ENCODE peak calls at places on chromosomes 3 and 15, in four cellular contexts. One of them, this sample, is unnamed.

GRCh38 chr3:173660645-173661299 is 263.2 kb downstream of the NLGN1 start:
- ATAC-seq in K562: no peak
- ATAC-seq in GM12878: no peak
- ATAC-seq in HepG2: no peak
- ATAC-seq in this sample: no peak

GRCh38 chr3:54121404-54122045 is 827 bp upstream of the CACNA2D3 start:
- ATAC-seq in K562: no peak
- ATAC-seq in GM12878: no peak
- ATAC-seq in HepG2: no peak
- ATAC-seq in this sample: peak; percentile 28

GRCh38 chr3:38588995-38589937 is 60.2 kb downstream of the SCN5A start:
- ATAC-seq in K562: no peak
- ATAC-seq in GM12878: no peak
- ATAC-seq in HepG2: no peak
- ATAC-seq in this sample: no peak

GRCh38 chr3:127215714-127216414 is 22.9 kb downstream of the PRR23E start:
- ATAC-seq in K562: no peak
- ATAC-seq in GM12878: peak; percentile 62
- ATAC-seq in HepG2: no peak
- ATAC-seq in this sample: no peak

GRCh38 chr3:137845161-137845560 is 81.0 kb downstream of the SOX14 start:
- ATAC-seq in K562: no peak
- ATAC-seq in GM12878: no peak
- ATAC-seq in HepG2: no peak
- ATAC-seq in this sample: no peak

GRCh38 chr15:34619151-34619550 is 35.7 kb upstream of the GOLGA8B start:
- ATAC-seq in K562: no peak
- ATAC-seq in GM12878: no peak
- ATAC-seq in HepG2: no peak
- ATAC-seq in this sample: no peak

GRCh38 chr3:31895471-31895870 is 85.6 kb downstream of the OSBPL10 start:
- ATAC-seq in K562: no peak
- ATAC-seq in GM12878: no peak
- ATAC-seq in HepG2: no peak
- ATAC-seq in this sample: no peak

GRCh38 chr3:24136624-24137310 is 191.7 kb downstream of the NR1D2 start:
- ATAC-seq in K562: no peak
- ATAC-seq in GM12878: no peak
- ATAC-seq in HepG2: no peak
- ATAC-seq in this sample: no peak

GRCh38 chr3:51282931-51283330 is 102.2 kb upstream of the MANF start:
- ATAC-seq in K562: no peak
- ATAC-seq in GM12878: no peak
- ATAC-seq in HepG2: no peak
- ATAC-seq in this sample: no peak

GRCh38 chr3:152225176-152225575 is 43.6 kb upstream of the MBNL1 start:
- ATAC-seq in K562: peak; percentile 27
- ATAC-seq in GM12878: no peak
- ATAC-seq in HepG2: no peak
- ATAC-seq in this sample: no peak

GRCh38 chr15:76196286-76196948 is 114.9 kb downstream of the ETFA start:
- ATAC-seq in K562: peak; percentile 74
- ATAC-seq in GM12878: peak; percentile 21
- ATAC-seq in HepG2: peak; percentile 78
- ATAC-seq in this sample: peak; percentile 83

GRCh38 chr15:56495050-56495449 is 30.1 kb upstream of the MNS1 start:
- ATAC-seq in K562: no peak
- ATAC-seq in GM12878: no peak
- ATAC-seq in HepG2: no peak
- ATAC-seq in this sample: no peak

GRCh38 chr3:138829097-138829496 is 5.6 kb downstream of the PIK3CB start:
- ATAC-seq in K562: no peak
- ATAC-seq in GM12878: no peak
- ATAC-seq in HepG2: no peak
- ATAC-seq in this sample: no peak

DNA sequence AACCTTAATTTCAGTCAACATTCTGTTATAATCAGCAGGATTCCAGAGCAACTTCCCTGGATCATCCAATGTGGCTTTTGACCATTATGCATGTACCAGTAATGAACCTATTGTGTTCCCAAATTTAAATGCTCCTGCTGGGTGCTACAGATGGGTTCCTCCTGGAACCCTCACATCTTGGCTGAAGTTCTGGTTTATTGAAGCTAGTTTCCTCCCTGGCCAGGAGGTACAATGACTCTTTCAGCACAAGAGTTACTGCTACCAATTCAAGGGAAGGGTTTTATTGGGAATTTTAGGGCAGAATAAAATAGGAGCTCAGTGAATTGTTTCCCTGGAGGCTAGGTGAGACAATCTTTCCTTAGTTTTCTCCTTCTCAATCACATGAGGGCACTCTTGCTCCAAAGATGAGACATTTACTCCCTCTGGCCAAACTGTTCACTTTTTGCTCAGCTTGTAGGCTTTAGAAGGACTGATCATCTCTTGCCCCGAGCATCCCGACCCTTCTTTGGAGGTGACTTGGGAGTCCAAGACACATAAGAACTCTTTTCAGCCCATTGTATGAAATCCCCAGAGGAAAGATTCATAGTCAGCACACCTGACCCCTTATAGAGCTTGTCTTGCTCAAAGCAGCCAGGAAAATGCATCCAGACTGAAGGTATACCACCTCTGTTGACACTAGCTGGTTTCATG is 8.8 kb upstream of the NPHP3 start:
- ATAC-seq in K562: peak; percentile 87
- ATAC-seq in GM12878: peak; percentile 70
- ATAC-seq in HepG2: peak; percentile 84
- ATAC-seq in this sample: no peak
- TF ChIP-seq CTCF in K562: peak; percentile 54
- TF ChIP-seq CTCF in GM12878: no peak
- TF ChIP-seq CTCF in HepG2: peak; percentile 69
- TF ChIP-seq CTCF in this sample: peak; percentile 61

DNA sequence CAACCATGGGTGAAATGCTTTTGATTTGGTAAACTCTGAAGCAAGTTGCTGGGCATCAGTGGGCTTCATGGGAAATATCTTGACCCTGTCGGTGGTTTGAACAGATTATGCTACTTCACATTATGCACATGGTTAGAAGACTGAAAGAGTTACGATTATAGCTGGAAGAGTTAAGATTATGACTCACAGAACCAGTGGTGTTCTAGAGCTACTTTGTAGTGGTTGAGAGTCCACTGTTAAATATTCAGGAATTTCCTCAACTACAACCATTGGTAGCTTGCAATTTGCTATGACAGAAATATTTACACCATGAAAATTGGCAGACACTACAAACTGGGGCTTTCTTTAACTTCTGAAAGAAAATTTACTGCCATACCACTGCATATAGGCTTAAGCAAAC is 99.3 kb downstream of the GADL1 start:
- ATAC-seq in K562: no peak
- ATAC-seq in GM12878: no peak
- ATAC-seq in HepG2: no peak
- ATAC-seq in this sample: no peak
- H3K36me3 ChIP-seq in K562: no peaks in the 10 kb centered on the region
- H3K36me3 ChIP-seq in GM12878: no peaks in the 10 kb centered on the region
- H3K36me3 ChIP-seq in HepG2: no peaks in the 10 kb centered on the region
- H3K36me3 ChIP-seq in this sample: peaks cover 6% of the 10 kb centered on the region

GRCh38 chr15:92111756-92112155 is 258.2 kb downstream of the SLCO3A1 start:
- ATAC-seq in K562: no peak
- ATAC-seq in GM12878: no peak
- ATAC-seq in HepG2: no peak
- ATAC-seq in this sample: no peak

GRCh38 chr15:92113832-92114231 is 260.3 kb downstream of the SLCO3A1 start:
- ATAC-seq in K562: no peak
- ATAC-seq in GM12878: no peak
- ATAC-seq in HepG2: no peak
- ATAC-seq in this sample: no peak

GRCh38 chr15:92112711-92113110 is 259.2 kb downstream of the SLCO3A1 start:
- ATAC-seq in K562: no peak
- ATAC-seq in GM12878: no peak
- ATAC-seq in HepG2: no peak
- ATAC-seq in this sample: no peak

GRCh38 chr15:92109485-92109884 is 256.0 kb downstream of the SLCO3A1 start:
- ATAC-seq in K562: no peak
- ATAC-seq in GM12878: no peak
- ATAC-seq in HepG2: no peak
- ATAC-seq in this sample: no peak

DNA sequence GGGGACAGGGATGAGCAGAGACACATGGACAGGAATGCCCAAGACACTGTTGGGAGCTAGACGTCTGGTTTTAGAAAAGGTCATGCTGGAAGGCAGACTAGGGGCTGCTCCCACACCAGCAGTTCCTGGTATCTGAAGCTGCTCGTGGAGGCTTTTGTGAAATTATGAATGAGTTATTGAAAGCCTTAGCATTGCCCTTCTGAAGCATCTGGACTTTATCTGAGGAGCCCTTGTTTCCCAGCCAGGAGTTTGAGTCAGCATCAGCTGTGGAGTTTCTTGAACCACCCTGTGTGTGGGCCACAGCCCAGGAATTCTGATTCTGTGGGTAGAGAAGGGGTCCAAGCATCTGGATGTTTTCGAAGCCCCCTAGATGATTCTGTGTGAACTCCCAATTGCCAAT is 258.7 kb downstream of the SLCO3A1 start:
- ATAC-seq in K562: no peak
- ATAC-seq in GM12878: no peak
- ATAC-seq in HepG2: no peak
- ATAC-seq in this sample: no peak
- TF ChIP-seq POLR2A in K562: no peak
- TF ChIP-seq POLR2A in GM12878: no peak
- TF ChIP-seq POLR2A in HepG2: no peak
- TF ChIP-seq POLR2A in this sample: no peak

GRCh38 chr15:100059094-100059493 is 282.7 kb downstream of the ADAMTS17 start:
- ATAC-seq in K562: no peak
- ATAC-seq in GM12878: no peak
- ATAC-seq in HepG2: no peak
- ATAC-seq in this sample: no peak
- TF ChIP-seq CTCF in K562: no peak
- TF ChIP-seq CTCF in GM12878: no peak
- TF ChIP-seq CTCF in HepG2: no peak
- TF ChIP-seq CTCF in this sample: no peak

GRCh38 chr15:70669006-70669602 is 94.3 kb downstream of the UACA start:
- ATAC-seq in K562: no peak
- ATAC-seq in GM12878: peak; percentile 92
- ATAC-seq in HepG2: no peak
- ATAC-seq in this sample: no peak
- H3K36me3 ChIP-seq in K562: no peaks in the 10 kb centered on the region
- H3K36me3 ChIP-seq in GM12878: no peaks in the 10 kb centered on the region
- H3K36me3 ChIP-seq in HepG2: peaks cover 4% of the 10 kb centered on the region
- H3K36me3 ChIP-seq in this sample: no peaks in the 10 kb centered on the region

This sample was measured in gastroesophageal sphincter.